ENCODE peak calls at places on chromosomes 2 and 18, in four cellular contexts. One of them, this sample, is unnamed.

GRCh38 chr2:144324446-144325045 is 195.4 kb downstream of the ZEB2 start:
- DNase-seq in GM13977: no peak
- DNase-seq in tibial nerve: no peak
- DNase-seq in mesothelial cell of epicardium: no peak
- DNase-seq in this sample: no peak

GRCh38 chr18:23422751-23423418 is 30.2 kb upstream of the RIOK3 start:
- DNase-seq in tibial nerve: no peak
- DNase-seq in mesothelial cell of epicardium: no peak
- DNase-seq in GM13977: peak
- DNase-seq in this sample: no peak

GRCh38 chr18:41751161-41751560 is 203.9 kb upstream of the PIK3C3 start:
- DNase-seq in mesothelial cell of epicardium: no peak
- DNase-seq in GM13977: no peak
- DNase-seq in tibial nerve: no peak
- DNase-seq in this sample: no peak

GRCh38 chr2:172260379-172260778 is 157.7 kb upstream of the DLX2 start:
- DNase-seq in tibial nerve: no peak
- DNase-seq in mesothelial cell of epicardium: no peak
- DNase-seq in GM13977: no peak
- DNase-seq in this sample: no peak

GRCh38 chr2:213411582-213412289 is 127.5 kb downstream of the SPAG16 start:
- DNase-seq in GM13977: no peak
- DNase-seq in mesothelial cell of epicardium: no peak
- DNase-seq in tibial nerve: no peak
- DNase-seq in this sample: no peak

GRCh38 chr2:26754539-26754938 is 9.5 kb upstream of the SLC35F6 start:
- DNase-seq in tibial nerve: no peak
- DNase-seq in mesothelial cell of epicardium: no peak
- DNase-seq in GM13977: no peak
- DNase-seq in this sample: no peak

GRCh38 chr2:173831312-173832229 is 133.6 kb downstream of the SP3 start:
- DNase-seq in mesothelial cell of epicardium: no peak
- DNase-seq in tibial nerve: peak
- DNase-seq in GM13977: no peak
- DNase-seq in this sample: peak

GRCh38 chr2:174124171-174124570 is 124.2 kb downstream of the OLA1 start:
- DNase-seq in mesothelial cell of epicardium: no peak
- DNase-seq in GM13977: no peak
- DNase-seq in tibial nerve: no peak
- DNase-seq in this sample: no peak

GRCh38 chr2:191636235-191636543 is 41.7 kb upstream of the NABP1 start:
- DNase-seq in tibial nerve: no peak
- DNase-seq in mesothelial cell of epicardium: no peak
- DNase-seq in GM13977: no peak
- DNase-seq in this sample: no peak

GRCh38 chr2:9877026-9877425 is 33.8 kb downstream of the TAF1B start:
- DNase-seq in tibial nerve: no peak
- DNase-seq in GM13977: no peak
- DNase-seq in mesothelial cell of epicardium: no peak
- DNase-seq in this sample: no peak

GRCh38 chr2:39871291-39871761 is 92.3 kb upstream of the THUMPD2 start:
- DNase-seq in tibial nerve: no peak
- DNase-seq in mesothelial cell of epicardium: no peak
- DNase-seq in GM13977: no peak
- DNase-seq in this sample: peak

GRCh38 chr2:160742679-160743078 is 249.1 kb upstream of the RBMS1 start:
- DNase-seq in tibial nerve: peak
- DNase-seq in mesothelial cell of epicardium: no peak
- DNase-seq in GM13977: no peak
- DNase-seq in this sample: no peak

GRCh38 chr2:120894936-120895335 is 159.3 kb downstream of the GLI2 start:
- DNase-seq in mesothelial cell of epicardium: no peak
- DNase-seq in tibial nerve: no peak
- DNase-seq in GM13977: no peak
- DNase-seq in this sample: no peak

GRCh38 chr2:148567716-148568115 is 76.8 kb upstream of the EPC2 start:
- DNase-seq in mesothelial cell of epicardium: no peak
- DNase-seq in tibial nerve: no peak
- DNase-seq in GM13977: no peak
- DNase-seq in this sample: no peak

GRCh38 chr2:190446193-190446592 is 38.0 kb downstream of the MFSD6 start:
- DNase-seq in mesothelial cell of epicardium: no peak
- DNase-seq in tibial nerve: no peak
- DNase-seq in GM13977: no peak
- DNase-seq in this sample: no peak

GRCh38 chr2:45919711-45920111 is 268.2 kb downstream of the PRKCE start:
- DNase-seq in tibial nerve: no peak
- DNase-seq in GM13977: peak
- DNase-seq in mesothelial cell of epicardium: no peak
- DNase-seq in this sample: no peak

GRCh38 chr2:623384-623922 is 53.8 kb downstream of the TMEM18 start:
- DNase-seq in mesothelial cell of epicardium: no peak
- DNase-seq in tibial nerve: peak
- DNase-seq in GM13977: no peak
- DNase-seq in this sample: no peak

GRCh38 chr2:43417296-43417695 is 178.5 kb downstream of the THADA start:
- DNase-seq in GM13977: no peak
- DNase-seq in tibial nerve: no peak
- DNase-seq in mesothelial cell of epicardium: no peak
- DNase-seq in this sample: peak

GRCh38 chr2:27946530-27946929 is 56.0 kb downstream of the BABAM2 start:
- DNase-seq in mesothelial cell of epicardium: no peak
- DNase-seq in tibial nerve: no peak
- DNase-seq in GM13977: no peak
- DNase-seq in this sample: no peak

GRCh38 chr2:160402997-160403979 is 90.3 kb downstream of the RBMS1 start:
- DNase-seq in mesothelial cell of epicardium: no peak
- DNase-seq in GM13977: no peak
- DNase-seq in tibial nerve: no peak
- DNase-seq in this sample: no peak

GRCh38 chr2:48600204-48600813 is 17.3 kb upstream of the GTF2A1L start:
- DNase-seq in GM13977: no peak
- DNase-seq in tibial nerve: no peak
- DNase-seq in mesothelial cell of epicardium: no peak
- DNase-seq in this sample: no peak

GRCh38 chr2:44118257-44118656 is 50.4 kb upstream of the PPM1B start:
- DNase-seq in mesothelial cell of epicardium: no peak
- DNase-seq in tibial nerve: no peak
- DNase-seq in GM13977: no peak
- DNase-seq in this sample: no peak

GRCh38 chr18:79049506-79049905 is 19.7 kb upstream of the ATP9B start:
- DNase-seq in GM13977: no peak
- DNase-seq in mesothelial cell of epicardium: no peak
- DNase-seq in tibial nerve: no peak
- DNase-seq in this sample: no peak

GRCh38 chr2:222930862-222931261 is 70.0 kb downstream of the ACSL3 start:
- DNase-seq in GM13977: no peak
- DNase-seq in mesothelial cell of epicardium: no peak
- DNase-seq in tibial nerve: no peak
- DNase-seq in this sample: no peak

GRCh38 chr2:64025741-64026140 is 6.5 kb upstream of the VPS54 start:
- DNase-seq in tibial nerve: no peak
- DNase-seq in mesothelial cell of epicardium: no peak
- DNase-seq in GM13977: no peak
- DNase-seq in this sample: no peak

GRCh38 chr2:115580784-115581183 is 1138.3 kb downstream of the DPP10 start:
- DNase-seq in mesothelial cell of epicardium: no peak
- DNase-seq in tibial nerve: no peak
- DNase-seq in GM13977: no peak
- DNase-seq in this sample: no peak

GRCh38 chr2:45119038-45119437 is 109.8 kb upstream of the SIX2 start:
- DNase-seq in tibial nerve: no peak
- DNase-seq in GM13977: no peak
- DNase-seq in mesothelial cell of epicardium: no peak
- DNase-seq in this sample: no peak

GRCh38 chr18:12278153-12278764 is 24.1 kb downstream of the CIDEA start:
- DNase-seq in mesothelial cell of epicardium: no peak
- DNase-seq in tibial nerve: no peak
- DNase-seq in GM13977: no peak
- DNase-seq in this sample: no peak

GRCh38 chr2:58606799-58607198 is 365.7 kb upstream of the FANCL start:
- DNase-seq in mesothelial cell of epicardium: no peak
- DNase-seq in GM13977: no peak
- DNase-seq in tibial nerve: no peak
- DNase-seq in this sample: no peak

GRCh38 chr2:25822190-25823117 is 55.8 kb downstream of the ASXL2 start:
- DNase-seq in GM13977: peak
- DNase-seq in mesothelial cell of epicardium: no peak
- DNase-seq in tibial nerve: no peak
- DNase-seq in this sample: no peak

GRCh38 chr2:32874931-32875330 is 71.8 kb upstream of the LTBP1 start:
- DNase-seq in GM13977: no peak
- DNase-seq in mesothelial cell of epicardium: no peak
- DNase-seq in tibial nerve: no peak
- DNase-seq in this sample: no peak

DNA sequence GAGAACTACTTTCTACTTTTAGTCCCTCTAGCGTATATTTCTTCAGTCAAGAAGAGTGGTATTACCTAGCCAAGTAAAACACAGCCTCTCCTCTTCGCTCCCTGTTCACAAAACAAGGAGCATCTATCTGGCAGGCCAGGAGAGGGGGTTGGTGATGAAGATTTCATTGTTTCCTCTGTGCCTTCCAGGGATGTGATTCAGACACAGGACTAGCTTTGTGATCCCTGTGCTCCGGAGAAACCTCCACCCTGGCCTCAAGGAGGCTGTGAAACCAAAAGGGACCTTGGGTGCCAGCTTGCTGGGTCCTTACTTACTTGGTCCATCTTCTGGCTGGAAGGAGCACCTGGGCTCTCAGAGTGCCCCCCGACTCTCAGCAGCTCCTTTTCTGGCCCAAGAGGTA is 5.7 kb downstream of the RHOB start:
- DNase-seq in tibial nerve: peak
- DNase-seq in GM13977: no peak
- DNase-seq in mesothelial cell of epicardium: no peak
- DNase-seq in this sample: no peak
- TF ChIP-seq CTCF in tibial nerve: peak
- TF ChIP-seq CTCF in GM13977: no peak
- TF ChIP-seq CTCF in mesothelial cell of epicardium: no peak
- TF ChIP-seq CTCF in this sample: no peak

GRCh38 chr18:46237891-46238290 is 133.7 kb downstream of the HAUS1 start:
- DNase-seq in tibial nerve: no peak
- DNase-seq in mesothelial cell of epicardium: no peak
- DNase-seq in GM13977: no peak
- DNase-seq in this sample: no peak
- TF ChIP-seq CTCF in tibial nerve: no peak
- TF ChIP-seq CTCF in mesothelial cell of epicardium: no peak
- TF ChIP-seq CTCF in GM13977: no peak
- TF ChIP-seq CTCF in this sample: no peak

GRCh38 chr18:75727479-75727878 is 300.0 kb upstream of the SMIM21 start:
- DNase-seq in mesothelial cell of epicardium: peak
- DNase-seq in GM13977: peak
- DNase-seq in tibial nerve: peak
- DNase-seq in this sample: no peak
- TF ChIP-seq CTCF in mesothelial cell of epicardium: peak
- TF ChIP-seq CTCF in GM13977: peak
- TF ChIP-seq CTCF in tibial nerve: no peak
- TF ChIP-seq CTCF in this sample: peak

GRCh38 chr18:45567123-45567522 is 48.2 kb upstream of the SLC14A2 start:
- DNase-seq in mesothelial cell of epicardium: no peak
- DNase-seq in GM13977: no peak
- DNase-seq in tibial nerve: no peak
- DNase-seq in this sample: no peak

GRCh38 chr18:45571161-45571560 is 44.1 kb upstream of the SLC14A2 start:
- DNase-seq in mesothelial cell of epicardium: no peak
- DNase-seq in GM13977: no peak
- DNase-seq in tibial nerve: no peak
- DNase-seq in this sample: no peak

GRCh38 chr18:45568017-45568416 is 47.3 kb upstream of the SLC14A2 start:
- DNase-seq in mesothelial cell of epicardium: no peak
- DNase-seq in GM13977: no peak
- DNase-seq in tibial nerve: no peak
- DNase-seq in this sample: no peak

GRCh38 chr18:45569566-45569965 is 45.7 kb upstream of the SLC14A2 start:
- DNase-seq in GM13977: no peak
- DNase-seq in mesothelial cell of epicardium: no peak
- DNase-seq in tibial nerve: no peak
- DNase-seq in this sample: no peak

DNA sequence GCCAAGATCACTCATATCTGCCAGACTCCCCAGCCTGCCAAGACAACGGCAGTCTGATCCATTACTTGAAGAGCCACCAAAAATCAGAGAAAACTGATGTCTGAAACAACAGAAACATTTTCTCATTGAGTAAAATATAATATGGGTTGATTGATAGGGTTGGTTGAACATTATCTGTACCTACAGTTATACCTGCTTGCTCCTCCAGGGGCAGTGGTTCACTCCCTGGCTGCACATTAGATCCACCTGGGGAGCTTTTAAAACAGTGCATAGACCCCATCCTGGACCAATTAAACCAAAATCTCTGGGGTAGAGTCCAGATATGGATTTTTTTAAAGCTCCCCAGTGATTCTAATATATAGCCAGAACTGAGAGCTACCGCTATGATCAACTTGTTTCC is 43.6 kb upstream of the SLC14A2 start:
- DNase-seq in tibial nerve: no peak
- DNase-seq in GM13977: no peak
- DNase-seq in mesothelial cell of epicardium: no peak
- DNase-seq in this sample: no peak
- TF ChIP-seq CTCF in tibial nerve: no peak
- TF ChIP-seq CTCF in GM13977: no peak
- TF ChIP-seq CTCF in mesothelial cell of epicardium: peak
- TF ChIP-seq CTCF in this sample: no peak

DNA sequence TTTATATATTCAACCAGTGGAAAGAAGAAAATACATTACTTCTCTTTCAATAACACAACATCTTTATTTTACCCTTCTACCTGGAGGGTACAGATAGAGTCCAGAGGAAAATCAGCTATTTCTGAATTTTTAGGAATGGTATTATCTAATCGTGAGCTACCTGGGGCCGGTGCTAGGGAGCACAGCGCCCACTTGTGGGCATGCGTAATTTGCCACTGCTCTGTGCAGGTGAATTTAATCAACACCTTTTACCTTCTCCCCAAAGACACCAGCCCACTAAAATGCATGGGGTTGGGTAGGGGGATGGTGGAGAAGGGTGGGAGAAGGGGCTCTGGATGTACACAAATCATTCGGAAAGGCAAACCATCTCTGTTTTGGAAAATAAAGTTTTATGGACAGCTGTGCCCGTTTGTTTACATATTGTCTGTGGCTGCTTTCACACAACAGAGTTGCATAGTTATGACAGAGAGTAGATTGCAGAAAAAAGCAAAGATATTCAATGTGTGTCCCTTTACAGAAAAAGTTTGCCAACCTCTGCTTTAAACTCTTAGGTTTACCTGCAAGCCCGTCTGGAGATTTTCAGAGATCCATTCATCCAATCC is 51.5 kb upstream of the DCC start:
- DNase-seq in GM13977: peak
- DNase-seq in tibial nerve: no peak
- DNase-seq in mesothelial cell of epicardium: peak
- DNase-seq in this sample: no peak
- TF ChIP-seq CTCF in GM13977: peak
- TF ChIP-seq CTCF in tibial nerve: no peak
- TF ChIP-seq CTCF in mesothelial cell of epicardium: peak
- TF ChIP-seq CTCF in this sample: peak

GRCh38 chr18:36583155-36583745 is 245.6 kb downstream of the TPGS2 start:
- DNase-seq in mesothelial cell of epicardium: no peak
- DNase-seq in tibial nerve: no peak
- DNase-seq in GM13977: peak
- DNase-seq in this sample: no peak
- TF ChIP-seq CTCF in mesothelial cell of epicardium: no peak
- TF ChIP-seq CTCF in tibial nerve: no peak
- TF ChIP-seq CTCF in GM13977: peak
- TF ChIP-seq CTCF in this sample: no peak

This sample was measured in AG09319.